ENCODE peak calls at places on chromosomes 4 and X, in seven cellular contexts. One of them, this sample, is unnamed.
A peak's percentile ranks its signal among the peaks of the same experiment; 100 is the strongest.

GRCh38 chr4:172202480-172203076 is 389.4 kb downstream of the GALNTL6 start:
- DNase-seq in tibial artery: no peak
- DNase-seq in H1: no peak
- DNase-seq in GM12878: no peak
- DNase-seq in RWPE2: no peak
- DNase-seq in NT2/D1: peak; percentile 30
- DNase-seq in DND-41: no peak
- DNase-seq in this sample: no peak

GRCh38 chr4:128305942-128306341 is 18.3 kb upstream of the PGRMC2 start:
- DNase-seq in tibial artery: no peak
- DNase-seq in H1: no peak
- DNase-seq in GM12878: no peak
- DNase-seq in RWPE2: no peak
- DNase-seq in NT2/D1: peak; percentile 50
- DNase-seq in DND-41: no peak
- DNase-seq in this sample: no peak

GRCh38 chrX:2397648-2398340 is 103.0 kb downstream of the DHRSX start:
- DNase-seq in tibial artery: no peak
- DNase-seq in H1: no peak
- DNase-seq in GM12878: no peak
- DNase-seq in RWPE2: no peak
- DNase-seq in NT2/D1: no peak
- DNase-seq in DND-41: no peak
- DNase-seq in this sample: peak; percentile 37

GRCh38 chr4:30671926-30672325 is 48.2 kb upstream of the PCDH7 start:
- DNase-seq in tibial artery: no peak
- DNase-seq in H1: no peak
- DNase-seq in GM12878: no peak
- DNase-seq in RWPE2: no peak
- DNase-seq in NT2/D1: no peak
- DNase-seq in DND-41: no peak
- DNase-seq in this sample: no peak

GRCh38 chr4:1959104-1959384 is 49.7 kb downstream of the NELFA start:
- DNase-seq in tibial artery: no peak
- DNase-seq in H1: no peak
- DNase-seq in GM12878: no peak
- DNase-seq in RWPE2: no peak
- DNase-seq in NT2/D1: no peak
- DNase-seq in DND-41: no peak
- DNase-seq in this sample: peak; percentile 12

GRCh38 chr4:74054483-74055032 is 16.1 kb upstream of the CXCL3 start:
- DNase-seq in tibial artery: no peak
- DNase-seq in H1: no peak
- DNase-seq in GM12878: no peak
- DNase-seq in RWPE2: no peak
- DNase-seq in NT2/D1: no peak
- DNase-seq in DND-41: peak; percentile 61
- DNase-seq in this sample: no peak

GRCh38 chr4:119010909-119011606 is 122.4 kb downstream of the SYNPO2 start:
- DNase-seq in tibial artery: peak; percentile 91
- DNase-seq in H1: no peak
- DNase-seq in GM12878: no peak
- DNase-seq in RWPE2: no peak
- DNase-seq in NT2/D1: no peak
- DNase-seq in DND-41: no peak
- DNase-seq in this sample: no peak

GRCh38 chr4:20281453-20281852 is 29.7 kb downstream of the SLIT2 start:
- DNase-seq in tibial artery: no peak
- DNase-seq in H1: no peak
- DNase-seq in GM12878: no peak
- DNase-seq in RWPE2: no peak
- DNase-seq in NT2/D1: peak; percentile 6
- DNase-seq in DND-41: no peak
- DNase-seq in this sample: no peak

GRCh38 chrX:55452825-55453124 is 848 bp downstream of the MAGEH1 start:
- DNase-seq in tibial artery: no peak
- DNase-seq in H1: no peak
- DNase-seq in GM12878: no peak
- DNase-seq in RWPE2: no peak
- DNase-seq in NT2/D1: no peak
- DNase-seq in DND-41: no peak
- DNase-seq in this sample: no peak

GRCh38 chrX:68113837-68114572 is 319.3 kb downstream of the OPHN1 start:
- DNase-seq in tibial artery: no peak
- DNase-seq in H1: no peak
- DNase-seq in GM12878: no peak
- DNase-seq in RWPE2: no peak
- DNase-seq in NT2/D1: no peak
- DNase-seq in DND-41: no peak
- DNase-seq in this sample: no peak

GRCh38 chr4:25966171-25966570 is 52.2 kb downstream of the SMIM20 start:
- DNase-seq in tibial artery: no peak
- DNase-seq in H1: no peak
- DNase-seq in GM12878: no peak
- DNase-seq in RWPE2: no peak
- DNase-seq in NT2/D1: no peak
- DNase-seq in DND-41: no peak
- DNase-seq in this sample: no peak

GRCh38 chr4:73193155-73193554 is 65.4 kb downstream of the ANKRD17 start:
- DNase-seq in tibial artery: no peak
- DNase-seq in H1: no peak
- DNase-seq in GM12878: no peak
- DNase-seq in RWPE2: no peak
- DNase-seq in NT2/D1: no peak
- DNase-seq in DND-41: no peak
- DNase-seq in this sample: no peak

GRCh38 chr4:992297-993110 is 700 bp downstream of the SLC26A1 start:
- DNase-seq in tibial artery: no peak
- DNase-seq in H1: no peak
- DNase-seq in GM12878: no peak
- DNase-seq in RWPE2: no peak
- DNase-seq in NT2/D1: no peak
- DNase-seq in DND-41: no peak
- DNase-seq in this sample: no peak

GRCh38 chr4:61275214-61275613 is 75.1 kb downstream of the ADGRL3 start:
- DNase-seq in tibial artery: no peak
- DNase-seq in H1: no peak
- DNase-seq in GM12878: no peak
- DNase-seq in RWPE2: no peak
- DNase-seq in NT2/D1: no peak
- DNase-seq in DND-41: no peak
- DNase-seq in this sample: no peak

GRCh38 chrX:15619053-15619772 is 18.5 kb upstream of the ACE2 start:
- DNase-seq in tibial artery: no peak
- DNase-seq in H1: no peak
- DNase-seq in GM12878: no peak
- DNase-seq in RWPE2: no peak
- DNase-seq in NT2/D1: no peak
- DNase-seq in DND-41: no peak
- DNase-seq in this sample: peak; percentile 93

DNA sequence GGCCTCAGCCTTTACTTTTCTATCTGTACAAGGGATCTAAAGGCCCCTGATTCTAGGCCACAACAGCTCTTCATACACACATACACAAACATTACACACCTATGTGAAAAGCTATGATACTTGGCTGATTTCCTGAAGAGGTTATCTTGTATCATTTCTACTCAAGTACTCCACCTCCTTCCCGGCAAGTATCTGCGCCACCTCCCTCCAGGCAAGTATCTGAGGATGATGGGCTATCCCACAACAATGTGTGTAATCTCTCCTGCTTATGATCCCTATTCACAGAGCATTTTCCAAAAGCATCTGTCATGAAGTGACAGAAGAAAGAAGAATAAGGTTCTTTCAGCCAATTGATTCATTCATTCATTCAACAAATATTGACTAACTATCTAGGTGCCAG is 36.8 kb downstream of the AFAP1 start:
- DNase-seq in tibial artery: no peak
- DNase-seq in H1: no peak
- DNase-seq in GM12878: no peak
- DNase-seq in RWPE2: no peak
- DNase-seq in NT2/D1: no peak
- DNase-seq in DND-41: no peak
- DNase-seq in this sample: no peak
- H3K4me1 ChIP-seq in tibial artery: peaks cover 94% of the 10 kb centered on the region
- H3K4me1 ChIP-seq in H1: peaks cover 8% of the 10 kb centered on the region
- H3K4me1 ChIP-seq in GM12878: no peaks in the 10 kb centered on the region
- H3K4me1 ChIP-seq in RWPE2: peaks cover 31% of the 10 kb centered on the region
- H3K4me1 ChIP-seq in NT2/D1: peaks cover 6% of the 10 kb centered on the region
- H3K4me1 ChIP-seq in DND-41: no peaks in the 10 kb centered on the region
- H3K4me1 ChIP-seq in this sample: peaks cover 28% of the 10 kb centered on the region

GRCh38 chr4:140719693-140720092 is 36.5 kb downstream of the TBC1D9 start:
- DNase-seq in tibial artery: no peak
- DNase-seq in H1: no peak
- DNase-seq in GM12878: no peak
- DNase-seq in RWPE2: no peak
- DNase-seq in NT2/D1: no peak
- DNase-seq in DND-41: no peak
- DNase-seq in this sample: no peak

GRCh38 chr4:140719022-140719421 is 37.2 kb downstream of the TBC1D9 start:
- DNase-seq in tibial artery: no peak
- DNase-seq in H1: no peak
- DNase-seq in GM12878: no peak
- DNase-seq in RWPE2: no peak
- DNase-seq in NT2/D1: no peak
- DNase-seq in DND-41: no peak
- DNase-seq in this sample: peak; percentile 29

GRCh38 chr4:140721088-140721421 is 35.1 kb downstream of the TBC1D9 start:
- DNase-seq in tibial artery: no peak
- DNase-seq in H1: no peak
- DNase-seq in GM12878: no peak
- DNase-seq in RWPE2: no peak
- DNase-seq in NT2/D1: no peak
- DNase-seq in DND-41: no peak
- DNase-seq in this sample: no peak

GRCh38 chr4:140718240-140718639 is 37.9 kb downstream of the TBC1D9 start:
- DNase-seq in tibial artery: no peak
- DNase-seq in H1: no peak
- DNase-seq in GM12878: no peak
- DNase-seq in RWPE2: no peak
- DNase-seq in NT2/D1: no peak
- DNase-seq in DND-41: no peak
- DNase-seq in this sample: peak; percentile 61

DNA sequence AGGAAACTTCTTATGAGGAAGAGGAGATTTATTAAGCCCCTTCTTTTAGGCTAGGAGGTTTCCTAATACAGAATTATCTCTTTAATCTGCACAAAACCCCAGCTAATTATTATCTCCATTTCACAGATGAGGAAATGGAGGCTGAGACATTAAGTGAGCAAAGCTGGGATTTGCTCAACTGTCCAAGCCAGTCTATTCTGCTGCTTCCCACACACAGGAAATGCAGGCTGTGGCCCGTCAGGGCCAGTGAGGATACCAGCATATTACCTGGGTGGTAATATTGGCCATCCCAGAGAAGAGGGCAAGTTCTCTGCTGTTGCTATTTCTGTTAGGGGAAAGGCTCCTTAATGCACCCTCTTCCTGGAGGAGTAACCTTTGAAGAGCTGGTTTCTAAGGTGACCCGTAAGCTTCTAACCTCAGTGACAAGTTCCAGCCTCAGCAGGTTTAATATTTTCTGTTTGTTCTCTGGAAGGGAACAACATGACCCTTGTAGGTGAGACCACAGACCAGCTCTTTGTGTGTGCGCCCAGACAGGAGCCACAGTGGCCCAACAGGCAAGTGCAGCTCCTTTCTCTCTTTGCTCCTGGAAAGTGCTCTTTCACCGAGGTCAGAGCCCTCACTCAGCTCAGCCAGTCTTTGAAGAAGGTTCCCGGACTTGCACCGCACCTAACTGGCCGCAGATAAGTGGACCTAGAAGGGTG is 35.6 kb downstream of the TBC1D9 start:
- DNase-seq in tibial artery: no peak
- DNase-seq in H1: no peak
- DNase-seq in GM12878: no peak
- DNase-seq in RWPE2: no peak
- DNase-seq in NT2/D1: no peak
- DNase-seq in DND-41: no peak
- DNase-seq in this sample: no peak
- H3K4me1 ChIP-seq in tibial artery: peaks cover 13% of the 10 kb centered on the region
- H3K4me1 ChIP-seq in H1: no peaks in the 10 kb centered on the region
- H3K4me1 ChIP-seq in GM12878: peaks cover 28% of the 10 kb centered on the region
- H3K4me1 ChIP-seq in RWPE2: peaks cover 19% of the 10 kb centered on the region
- H3K4me1 ChIP-seq in NT2/D1: no peaks in the 10 kb centered on the region
- H3K4me1 ChIP-seq in DND-41: no peaks in the 10 kb centered on the region
- H3K4me1 ChIP-seq in this sample: peaks cover 38% of the 10 kb centered on the region

GRCh38 chr4:184762100-184762499 is 28.2 kb upstream of the CENPU start:
- DNase-seq in tibial artery: no peak
- DNase-seq in H1: no peak
- DNase-seq in GM12878: peak; percentile 50
- DNase-seq in RWPE2: no peak
- DNase-seq in NT2/D1: no peak
- DNase-seq in DND-41: peak; percentile 62
- DNase-seq in this sample: no peak
- H3K4me1 ChIP-seq in tibial artery: peaks cover 11% of the 10 kb centered on the region
- H3K4me1 ChIP-seq in H1: no peaks in the 10 kb centered on the region
- H3K4me1 ChIP-seq in GM12878: peaks cover 5% of the 10 kb centered on the region
- H3K4me1 ChIP-seq in RWPE2: no peaks in the 10 kb centered on the region
- H3K4me1 ChIP-seq in NT2/D1: no peaks in the 10 kb centered on the region
- H3K4me1 ChIP-seq in DND-41: peaks cover 10% of the 10 kb centered on the region
- H3K4me1 ChIP-seq in this sample: no peaks in the 10 kb centered on the region

GRCh38 chr4:39713691-39714090 is 15.8 kb downstream of the UBE2K start:
- DNase-seq in tibial artery: peak; percentile 55
- DNase-seq in H1: no peak
- DNase-seq in GM12878: no peak
- DNase-seq in RWPE2: no peak
- DNase-seq in NT2/D1: no peak
- DNase-seq in DND-41: no peak
- DNase-seq in this sample: no peak

GRCh38 chr4:39712819-39713607 is 15.1 kb downstream of the UBE2K start:
- DNase-seq in tibial artery: peak; percentile 48
- DNase-seq in H1: no peak
- DNase-seq in GM12878: no peak
- DNase-seq in RWPE2: no peak
- DNase-seq in NT2/D1: no peak
- DNase-seq in DND-41: no peak
- DNase-seq in this sample: no peak

GRCh38 chr4:39716356-39716755 is 18.4 kb downstream of the UBE2K start:
- DNase-seq in tibial artery: peak; percentile 48
- DNase-seq in H1: no peak
- DNase-seq in GM12878: no peak
- DNase-seq in RWPE2: no peak
- DNase-seq in NT2/D1: no peak
- DNase-seq in DND-41: no peak
- DNase-seq in this sample: no peak

GRCh38 chr4:39715788-39716187 is 17.9 kb downstream of the UBE2K start:
- DNase-seq in tibial artery: no peak
- DNase-seq in H1: no peak
- DNase-seq in GM12878: no peak
- DNase-seq in RWPE2: no peak
- DNase-seq in NT2/D1: no peak
- DNase-seq in DND-41: no peak
- DNase-seq in this sample: no peak

DNA sequence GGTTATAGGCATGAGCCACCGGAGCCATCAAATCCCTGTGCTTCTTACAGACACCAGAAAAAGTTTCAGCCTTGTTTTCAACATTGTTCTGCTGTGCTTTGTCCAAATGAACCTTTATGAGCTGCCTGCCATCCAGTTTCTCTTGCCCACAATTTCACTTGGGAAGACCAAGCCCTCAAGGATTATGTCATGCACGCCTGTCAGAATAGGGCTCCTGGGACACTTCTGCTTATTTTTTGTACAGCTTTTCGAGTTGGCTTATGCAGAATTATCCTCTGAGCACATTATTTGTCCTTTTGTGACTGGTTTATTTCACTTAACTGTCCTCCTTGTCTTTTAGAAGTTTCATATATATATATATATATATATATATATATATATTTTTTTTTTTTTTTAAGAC is 16.2 kb downstream of the UBE2K start:
- DNase-seq in tibial artery: peak; percentile 23
- DNase-seq in H1: no peak
- DNase-seq in GM12878: no peak
- DNase-seq in RWPE2: no peak
- DNase-seq in NT2/D1: no peak
- DNase-seq in DND-41: no peak
- DNase-seq in this sample: no peak
- H3K4me1 ChIP-seq in tibial artery: peaks cover 70% of the 10 kb centered on the region
- H3K4me1 ChIP-seq in H1: no peaks in the 10 kb centered on the region
- H3K4me1 ChIP-seq in GM12878: peaks cover 62% of the 10 kb centered on the region
- H3K4me1 ChIP-seq in RWPE2: peaks cover 4% of the 10 kb centered on the region
- H3K4me1 ChIP-seq in NT2/D1: no peaks in the 10 kb centered on the region
- H3K4me1 ChIP-seq in DND-41: no peaks in the 10 kb centered on the region
- H3K4me1 ChIP-seq in this sample: peaks cover 4% of the 10 kb centered on the region

This sample was measured in mammary epithelial cell.